ENCODE peak calls at places on chromosomes 3 and 15, in five cellular contexts. Y, B, G, F and X are unnamed samples.

GRCh38 chr3:144586382-144586781 is 614.8 kb downstream of the DIPK2A start:
- DNase-seq in Y (peak; percentile 44), B (no peak), G (peak; percentile 9), F (no peak), X (no peak)

GRCh38 chr3:183123891-183124290 is 24.6 kb upstream of the MCCC1 start:
- DNase-seq in Y (peak; percentile 50), B (no peak), G (no peak), F (no peak), X (no peak)

GRCh38 chr3:43759297-43759782 is 68.6 kb downstream of the ABHD5 start:
- DNase-seq in Y (peak; percentile 65), B (no peak), G (peak; percentile 72), F (no peak), X (no peak)

GRCh38 chr3:127779747-127780146 is 42.6 kb downstream of the MGLL start:
- DNase-seq in Y (peak; percentile 84), B (no peak), G (no peak), F (no peak), X (no peak)

GRCh38 chr3:160667452-160667851 is 9.5 kb upstream of the ARL14 start:
- DNase-seq in Y (peak; percentile 24), B (no peak), G (peak; percentile 18), F (no peak), X (no peak)

GRCh38 chr3:45134758-45135521 is 11.2 kb downstream of the CDCP1 start:
- DNase-seq in Y (no peak), B (no peak), G (no peak), F (no peak), X (no peak)

GRCh38 chr15:71800835-71801745 is 9.3 kb upstream of the NR2E3 start:
- DNase-seq in Y (peak; percentile 77), B (no peak), G (peak; percentile 73), F (peak; percentile 64), X (peak; percentile 49)

GRCh38 chr3:124759666-124760401 is 29.6 kb downstream of the UMPS start:
- DNase-seq in Y (no peak), B (no peak), G (no peak), F (no peak), X (no peak)

GRCh38 chr3:45499529-45499928 is 95.0 kb upstream of the LIMD1 start:
- DNase-seq in Y (peak; percentile 66), B (no peak), G (no peak), F (no peak), X (no peak)

DNA sequence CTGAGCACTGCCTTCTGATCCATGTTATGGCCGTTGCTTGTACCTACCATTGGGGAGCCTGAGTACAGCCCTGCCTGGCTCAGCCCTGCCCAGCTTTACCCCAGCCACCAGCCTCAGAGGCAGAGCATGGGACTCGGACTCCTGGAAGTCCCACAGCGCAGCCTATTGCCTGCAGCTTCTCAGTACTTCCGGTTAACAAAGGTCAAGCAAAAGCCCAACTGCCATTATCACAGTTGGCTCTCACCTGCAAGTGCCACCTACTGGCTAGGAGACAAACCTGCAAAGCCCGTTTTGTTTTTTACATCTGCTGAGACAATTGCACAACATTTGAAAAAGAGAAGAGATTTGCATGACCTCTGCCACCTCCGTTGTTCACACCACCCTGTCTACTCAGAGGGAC is 1081.7 kb downstream of the NAALADL2 start:
- DNase-seq in Y (no peak), B (no peak), G (no peak), F (no peak), X (no peak)
- TF ChIP-seq CTCF in Y (no peak), B (no peak), G (peak; percentile 20), F (peak; percentile 33), X (no peak)

DNA sequence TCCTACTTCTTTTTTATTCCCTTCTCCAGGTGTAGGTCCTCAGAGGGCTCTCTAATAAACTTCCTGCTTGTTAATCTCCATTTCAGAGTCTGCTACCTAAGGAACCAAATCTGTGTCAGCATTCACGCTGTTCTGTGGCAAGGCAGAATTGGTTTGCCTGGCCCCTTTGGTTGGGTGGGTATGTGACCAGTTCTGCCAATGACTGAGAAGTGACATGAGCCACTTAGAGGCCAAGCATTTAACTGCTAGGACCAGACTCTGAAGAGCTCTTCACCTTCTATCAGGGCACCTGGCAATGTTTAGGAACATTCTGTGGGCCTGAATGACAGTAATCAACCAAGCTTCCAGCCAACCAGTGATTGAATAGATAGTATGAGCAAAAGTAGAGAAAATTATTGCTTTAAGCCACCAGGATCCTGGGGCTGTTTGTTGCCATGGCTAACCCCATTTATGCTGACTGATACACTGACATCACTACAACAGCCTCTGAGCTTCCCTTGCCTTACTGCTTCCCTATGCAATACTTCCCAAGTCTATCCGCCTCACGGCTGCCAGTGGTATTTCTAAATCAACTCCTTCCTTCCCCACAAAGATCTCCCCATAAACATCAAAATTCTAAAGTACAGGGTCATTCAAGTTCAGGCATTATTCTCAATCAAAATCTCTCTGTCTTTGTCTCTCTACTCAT is 7.6 kb downstream of the FRMD4B start:
- DNase-seq in Y (no peak), B (no peak), G (no peak), F (no peak), X (peak; percentile 52)
- H3K27me3 ChIP-seq in Y (no peaks in the 10 kb centered on the region), B (peaks cover 5% of the 10 kb centered on the region), G (no peaks in the 10 kb centered on the region), F (peaks cover 2% of the 10 kb centered on the region), X (no peaks in the 10 kb centered on the region)

DNA sequence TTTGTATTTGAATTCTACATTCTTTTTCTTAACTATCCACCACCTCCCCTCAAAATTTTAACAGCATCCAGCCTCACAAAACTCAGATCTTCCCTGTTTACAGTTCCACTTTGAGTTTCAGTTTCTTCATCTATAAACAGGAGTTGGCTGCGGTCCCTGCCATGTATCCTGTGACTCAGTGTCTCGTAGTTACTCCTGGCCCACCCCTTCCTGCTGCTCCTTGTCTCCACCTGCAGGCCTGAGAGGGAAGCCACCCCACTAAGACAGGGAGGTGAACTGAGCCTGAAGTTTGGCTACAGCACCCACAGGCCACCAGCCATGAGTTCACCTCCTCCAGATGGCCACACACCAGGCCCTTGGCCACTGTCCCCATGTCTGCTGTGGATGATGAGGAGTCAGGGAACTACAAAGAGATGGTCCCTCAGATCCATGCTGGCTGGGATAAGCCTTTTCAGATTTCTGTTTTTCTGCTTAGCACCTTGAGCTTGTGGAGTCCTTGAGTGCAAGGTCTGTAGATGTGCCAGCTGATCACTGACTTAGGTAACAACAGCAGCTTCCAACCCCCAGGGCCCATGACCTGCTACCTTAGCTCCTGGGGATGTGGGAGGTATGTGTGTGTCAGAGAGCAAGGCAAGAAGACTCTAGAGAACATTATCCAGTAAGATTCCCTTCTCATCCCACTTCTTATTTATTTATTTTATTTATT is 37.5 kb downstream of the CD86 start:
- DNase-seq in Y (peak; percentile 34), B (no peak), G (peak; percentile 29), F (no peak), X (no peak)
- TF ChIP-seq CTCF in Y (peak; percentile 68), B (no peak), G (peak; percentile 58), F (peak; percentile 56), X (no peak)

GRCh38 chr3:24494616-24495333 is at the start of gene THRB:
- DNase-seq in Y (peak; percentile 48), B (peak; percentile 70), G (no peak), F (no peak), X (peak; percentile 71)
- H3K27me3 ChIP-seq in Y (peaks cover 32% of the 10 kb centered on the region), B (no peaks in the 10 kb centered on the region), G (peaks cover 11% of the 10 kb centered on the region), F (no peaks in the 10 kb centered on the region), X (no peaks in the 10 kb centered on the region)

GRCh38 chr3:129441782-129442181 is 1.8 kb downstream of the IFT122 start:
- DNase-seq in Y (peak; percentile 90), B (peak; percentile 46), G (no peak), F (no peak), X (no peak)
- TF ChIP-seq CTCF in Y (no peak), B (no peak), G (peak; percentile 8), F (no peak), X (no peak)

DNA sequence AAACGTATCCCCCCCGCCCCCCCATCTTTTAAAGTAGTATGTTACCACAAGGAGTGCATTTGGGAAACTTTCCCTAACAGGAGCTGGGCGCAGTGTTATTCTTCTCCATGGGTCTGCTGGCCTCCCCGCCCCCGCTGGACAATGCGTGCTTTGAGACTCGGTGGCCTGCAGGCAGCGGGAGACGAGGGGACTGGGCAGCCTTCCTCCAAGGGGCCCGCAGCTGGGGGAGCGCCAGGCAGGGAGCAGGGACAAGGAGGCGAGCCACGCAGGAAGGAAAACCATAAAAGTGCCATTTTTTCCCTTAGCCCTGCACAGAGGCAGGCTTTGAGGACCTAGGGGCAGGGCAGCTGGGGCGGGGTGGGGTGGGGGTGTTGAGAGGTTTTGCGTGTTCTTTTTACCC is 14.1 kb downstream of the SOX2 start:
- DNase-seq in Y (no peak), B (peak; percentile 85), G (no peak), F (no peak), X (no peak)
- H3K27me3 ChIP-seq in Y (peaks cover 20% of the 10 kb centered on the region), B (peaks cover 77% of the 10 kb centered on the region), G (peaks cover 63% of the 10 kb centered on the region), F (peaks cover 28% of the 10 kb centered on the region), X (peaks cover 13% of the 10 kb centered on the region)

GRCh38 chr3:46717447-46718231 is at the start of gene PRSS50:
- DNase-seq in Y (no peak), B (peak; percentile 18), G (no peak), F (no peak), X (no peak)
- TF ChIP-seq CTCF in Y (peak; percentile 38), B (no peak), G (peak; percentile 42), F (peak; percentile 47), X (no peak)

GRCh38 chr3:68958932-68959331 is 26.6 kb upstream of the TAFA4 start:
- DNase-seq in Y (no peak), B (no peak), G (no peak), F (no peak), X (no peak)
- H3K27me3 ChIP-seq in Y (peaks cover 32% of the 10 kb centered on the region), B (no peaks in the 10 kb centered on the region), G (peaks cover under 1% of the 10 kb centered on the region), F (no peaks in the 10 kb centered on the region), X (no peaks in the 10 kb centered on the region)

GRCh38 chr15:77068633-77069032 is 2.3 kb downstream of the TSPAN3 start:
- DNase-seq in Y (no peak), B (no peak), G (no peak), F (no peak), X (no peak)

GRCh38 chr15:77069521-77070121 is 1.3 kb downstream of the TSPAN3 start:
- DNase-seq in Y (peak; percentile 57), B (no peak), G (no peak), F (no peak), X (peak; percentile 76)

GRCh38 chr15:77071338-77072223 is 672 bp upstream of the TSPAN3 start:
- DNase-seq in Y (no peak), B (no peak), G (no peak), F (no peak), X (no peak)

GRCh38 chr15:77070180-77070499 is 769 bp downstream of the TSPAN3 start:
- DNase-seq in Y (no peak), B (no peak), G (no peak), F (no peak), X (no peak)

DNA sequence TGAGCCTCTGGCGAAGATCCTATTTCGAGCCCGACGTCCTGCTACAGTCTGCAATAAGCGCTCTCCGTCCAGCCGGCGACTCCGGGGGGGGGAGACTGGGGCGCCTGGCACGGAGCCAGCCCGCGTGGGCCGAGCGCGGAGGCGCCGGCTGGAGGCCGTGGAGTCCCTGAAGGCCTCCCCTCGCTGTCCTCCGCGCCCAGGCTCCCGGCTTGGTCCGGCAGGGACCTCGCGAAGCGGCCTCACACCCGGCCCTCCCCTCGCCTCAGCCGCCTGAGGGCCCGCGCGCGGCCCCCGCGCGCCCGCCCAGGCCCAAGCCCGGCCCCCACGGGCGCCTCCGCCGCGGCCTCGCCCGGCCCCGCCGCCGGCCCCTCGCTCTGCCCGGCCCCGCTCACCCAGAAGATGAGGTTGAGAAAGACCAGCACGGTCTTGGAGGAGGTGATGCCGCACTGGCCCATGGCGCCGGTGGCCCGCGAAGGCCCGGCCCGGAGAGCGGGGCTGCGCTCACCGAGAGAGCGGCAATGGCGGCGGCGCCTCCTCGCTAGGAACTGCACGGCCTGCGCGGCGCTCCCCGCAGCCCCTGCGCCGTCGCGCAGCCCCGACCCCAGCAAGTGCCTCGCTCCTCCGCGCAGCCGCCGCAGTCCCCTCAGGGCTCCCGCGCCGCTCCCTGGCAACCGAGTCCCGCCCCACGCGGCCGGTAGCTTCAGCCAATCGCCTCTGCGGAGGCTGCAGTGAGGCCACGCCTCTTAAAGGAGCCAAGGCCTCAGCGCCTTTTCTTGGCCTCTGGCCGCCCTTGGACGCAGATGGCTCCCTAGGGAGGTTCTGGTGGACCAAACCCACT is at the start of gene TSPAN3:
- DNase-seq in Y (peak; percentile 96), B (peak; percentile 95), G (peak; percentile 81), F (no peak), X (peak; percentile 93)
- TF ChIP-seq CTCF in Y (no peak), B (no peak), G (no peak), F (no peak), X (no peak)

GRCh38 chr3:147423601-147424324 is 14.6 kb downstream of the ZIC1 start:
- DNase-seq in Y (no peak), B (no peak), G (peak; percentile 32), F (no peak), X (no peak)
- H3K27me3 ChIP-seq in Y (peaks cover 99% of the 10 kb centered on the region), B (peaks cover 86% of the 10 kb centered on the region), G (no peaks in the 10 kb centered on the region), F (no peaks in the 10 kb centered on the region), X (peaks cover 28% of the 10 kb centered on the region)